ENCODE peak calls at places on chromosomes 13 and 19, in six cellular contexts. A is neural progenitor cell, K is adipocyte, J is kidney, D is MM.1S, L is endothelial cell of umbilical vein. N is an unnamed sample. For H3K4me1 and H3K36me3, the result is how much of the 10 kb centered on the place peaks cover.

GRCh38 chr13:52845334-52845761 is 3.1 kb downstream of the PCDH8 start:
- DNase-seq in A (peak), K (no peak), J (no peak), D (no peak), L (no peak), N (no peak)

GRCh38 chr13:47621931-47622330 is 379.1 kb downstream of the SUCLA2 start:
- DNase-seq in A (no peak), K (peak), J (no peak), D (no peak), L (no peak), N (no peak)

GRCh38 chr13:103194871-103195270 is 128.7 kb upstream of the SLC10A2 start:
- DNase-seq in A (no peak), K (no peak), J (no peak), D (no peak), L (no peak), N (no peak)

GRCh38 chr13:95352486-95352885 is 51.2 kb upstream of the ABCC4 start:
- DNase-seq in A (no peak), K (no peak), J (no peak), D (no peak), L (no peak), N (no peak)

GRCh38 chr13:114141261-114141996 is 9.0 kb upstream of the RASA3 start:
- DNase-seq in A (no peak), K (no peak), J (peak), D (no peak), L (no peak), N (no peak)

GRCh38 chr13:96982672-96983071 is 11.6 kb downstream of the OXGR1 start:
- DNase-seq in A (no peak), K (no peak), J (no peak), D (no peak), L (peak), N (no peak)

GRCh38 chr19:1720237-1720636 is 33.1 kb upstream of the ONECUT3 start:
- DNase-seq in A (no peak), K (no peak), J (no peak), D (no peak), L (no peak), N (no peak)

GRCh38 chr13:108920137-108920536 is 290.7 kb downstream of the MYO16 start:
- DNase-seq in A (no peak), K (peak), J (no peak), D (no peak), L (no peak), N (no peak)

GRCh38 chr13:52804202-52804641 is 44.2 kb downstream of the PCDH8 start:
- DNase-seq in A (no peak), K (no peak), J (no peak), D (no peak), L (no peak), N (no peak)

GRCh38 chr19:7010722-7011593 is 10.3 kb downstream of the MBD3L2B start:
- DNase-seq in A (no peak), K (no peak), J (no peak), D (peak), L (no peak), N (peak)

GRCh38 chr13:98390086-98390697 is 186.7 kb downstream of the STK24 start:
- DNase-seq in A (no peak), K (peak), J (peak), D (no peak), L (no peak), N (no peak)

GRCh38 chr13:99258210-99258860 is at the start of gene GPR18:
- DNase-seq in A (no peak), K (no peak), J (no peak), D (no peak), L (peak), N (no peak)

GRCh38 chr13:59734393-59734792 is 429.3 kb downstream of the DIAPH3 start:
- DNase-seq in A (peak), K (no peak), J (no peak), D (no peak), L (no peak), N (no peak)

GRCh38 chr13:23378009-23378632 is 55.4 kb downstream of the SACS start:
- DNase-seq in A (no peak), K (peak), J (no peak), D (peak), L (peak), N (peak)

GRCh38 chr19:3656073-3656746 is 29.6 kb upstream of the CACTIN start:
- DNase-seq in A (no peak), K (no peak), J (no peak), D (no peak), L (no peak), N (no peak)

GRCh38 chr13:51034906-51035305 is 76.2 kb downstream of the C13orf42 start:
- DNase-seq in A (no peak), K (no peak), J (no peak), D (no peak), L (no peak), N (peak)

GRCh38 chr19:31164666-31165265 is 184.5 kb downstream of the TSHZ3 start:
- DNase-seq in A (no peak), K (no peak), J (peak), D (no peak), L (no peak), N (no peak)

GRCh38 chr19:51018745-51019543 is 565 bp downstream of the KLK10 start:
- DNase-seq in A (no peak), K (no peak), J (no peak), D (no peak), L (no peak), N (no peak)

GRCh38 chr13:40609972-40610726 is 56.3 kb downstream of the FOXO1 start:
- DNase-seq in A (no peak), K (no peak), J (no peak), D (no peak), L (peak), N (no peak)

GRCh38 chr19:10660346-10660745 is 6.2 kb downstream of the ILF3 start:
- DNase-seq in A (no peak), K (no peak), J (no peak), D (no peak), L (no peak), N (no peak)

GRCh38 chr13:44155422-44156293 is 218.0 kb upstream of the SERP2 start:
- DNase-seq in A (peak), K (no peak), J (peak), D (no peak), L (peak), N (peak)

DNA sequence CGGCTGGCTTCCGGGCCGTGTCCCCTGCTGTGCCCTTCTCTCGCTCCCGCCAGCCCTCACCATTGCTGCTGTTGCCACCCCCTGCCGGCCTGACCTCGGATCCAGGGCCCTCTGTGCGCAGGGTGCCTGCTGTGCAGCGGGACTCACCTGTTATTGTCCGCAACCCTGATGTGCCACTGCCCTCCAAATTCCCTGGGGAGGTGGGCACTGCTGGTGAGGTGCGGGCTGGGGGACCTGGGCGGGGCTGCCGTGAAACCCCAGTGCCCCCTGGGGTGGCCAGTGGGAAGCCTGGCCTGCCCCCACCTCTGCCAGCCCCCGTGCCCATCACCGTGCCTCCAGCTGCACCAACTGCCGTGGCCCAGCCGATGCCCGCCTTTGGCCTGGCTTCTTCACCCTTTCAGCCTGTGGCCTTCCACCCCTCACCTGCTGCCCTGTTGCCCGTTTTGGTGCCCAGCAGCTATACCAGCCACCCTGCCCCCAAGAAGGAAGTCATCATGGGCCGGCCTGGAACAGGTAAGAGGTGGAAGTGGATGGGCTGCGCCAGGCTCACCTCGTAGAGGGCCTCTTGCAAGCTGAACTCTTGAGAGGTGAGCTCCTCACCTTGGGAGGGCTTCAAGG is 5.1 kb downstream of the CIC start:
- DNase-seq in A (no peak), K (no peak), J (peak), D (no peak), L (no peak), N (no peak)
- H3K4me1 ChIP-seq in A (under half), K (under half), J (under half), D (under half), L (under half), N (under half)

GRCh38 chr13:31119966-31120733 is 41.6 kb downstream of the HSPH1 start:
- DNase-seq in A (no peak), K (peak), J (no peak), D (no peak), L (no peak), N (no peak)

GRCh38 chr13:31124225-31124624 is 37.5 kb downstream of the HSPH1 start:
- DNase-seq in A (no peak), K (no peak), J (no peak), D (no peak), L (no peak), N (no peak)

GRCh38 chr13:31122143-31122542 is 39.6 kb downstream of the HSPH1 start:
- DNase-seq in A (no peak), K (no peak), J (no peak), D (no peak), L (no peak), N (no peak)

GRCh38 chr13:31121327-31122140 is 40.2 kb downstream of the HSPH1 start:
- DNase-seq in A (no peak), K (no peak), J (no peak), D (no peak), L (peak), N (no peak)

DNA sequence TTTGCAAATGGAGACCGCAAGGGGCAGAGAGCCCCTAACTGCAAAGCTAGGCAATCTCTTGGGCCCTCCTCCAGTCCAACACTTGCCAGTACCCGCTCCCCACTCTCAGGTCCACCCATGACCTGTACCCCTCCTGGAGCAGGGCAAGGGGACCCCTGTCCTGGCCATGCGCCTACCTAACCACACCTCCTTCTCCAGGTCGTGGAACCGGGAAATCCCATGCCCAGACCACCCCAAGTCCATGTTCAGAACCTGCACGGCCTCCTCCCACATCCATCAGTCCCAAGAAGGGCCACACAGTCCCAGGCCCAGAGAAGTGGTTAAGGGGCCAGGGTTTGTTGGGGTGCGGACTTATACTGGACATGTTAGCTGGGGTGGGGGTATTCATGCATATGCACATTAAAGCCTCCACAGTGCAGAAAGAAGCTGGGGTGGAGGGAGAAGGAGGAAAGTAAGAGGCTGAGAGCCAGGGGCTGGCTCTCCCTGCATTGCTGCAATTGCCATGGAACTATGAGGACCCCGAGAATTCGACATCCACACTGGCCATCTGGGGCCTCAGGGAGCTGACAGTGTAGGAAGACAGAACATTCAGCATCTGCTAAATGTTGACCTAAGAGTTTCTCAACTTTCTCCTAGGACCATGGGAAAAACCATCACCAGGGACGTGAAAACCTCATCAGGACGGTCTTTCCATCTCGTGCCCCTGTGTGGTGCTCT is 39.0 kb downstream of the HSPH1 start:
- DNase-seq in A (no peak), K (no peak), J (no peak), D (no peak), L (no peak), N (no peak)
- H3K36me3 ChIP-seq in A (under half), K (under half), J (under half), D (under half), L (under half), N (under half)

GRCh38 chr19:54204767-54205468 is 4.3 kb downstream of the RPS9 start:
- DNase-seq in A (no peak), K (no peak), J (peak), D (no peak), L (no peak), N (no peak)
- H3K9ac ChIP-seq in A (peak), K (peak), J (no peak), D (no peak), L (peak), N (peak)

GRCh38 chr19:5963855-5964254 is 14.1 kb downstream of the RANBP3 start:
- DNase-seq in A (no peak), K (no peak), J (peak), D (no peak), L (no peak), N (no peak)
- H3K4me1 ChIP-seq in A (under half), K (half or more), J (under half), D (under half), L (under half), N (under half)

GRCh38 chr19:21765151-21765550 is 2.2 kb downstream of the ZNF100 start:
- DNase-seq in A (no peak), K (no peak), J (no peak), D (no peak), L (no peak), N (no peak)
- H3K36me3 ChIP-seq in A (under half), K (under half), J (under half), D (under half), L (under half), N (under half)

GRCh38 chr13:28138012-28138755 is at the start of gene PAN3:
- DNase-seq in A (peak), K (peak), J (peak), D (peak), L (peak), N (peak)

GRCh38 chr13:28136916-28137315 is 1.4 kb upstream of the PAN3 start:
- DNase-seq in A (no peak), K (no peak), J (no peak), D (peak), L (no peak), N (no peak)

GRCh38 chr13:28137556-28137955 is 789 bp upstream of the PAN3 start:
- DNase-seq in A (peak), K (peak), J (no peak), D (no peak), L (no peak), N (peak)

GRCh38 chr13:28138756-28139470 is 568 bp downstream of the PAN3 start:
- DNase-seq in A (peak), K (peak), J (peak), D (peak), L (peak), N (peak)

GRCh38 chr13:28140433-28141125 is 2.2 kb downstream of the PAN3 start:
- DNase-seq in A (peak), K (peak), J (no peak), D (no peak), L (peak), N (no peak)
- H3K9ac ChIP-seq in A (no peak), K (peak), J (no peak), D (no peak), L (peak), N (no peak)

N was measured in colonic mucosa.